ENCODE peak calls at places on chromosomes 16 and 17, in seven cellular contexts. J is esophagus muscularis mucosa, A is astrocyte of the cerebellum, X is lower leg skin, T is epithelial cell of proximal tubule, P is upper lobe of right lung, L is HCT116. Q is an unnamed sample.

GRCh38 chr17:1504866-1505265 is 11.5 kb downstream of the INPP5K start:
- DNase-seq in P (no peak), T (no peak), J (no peak), X (no peak), A (no peak), L (no peak), Q (no peak)

GRCh38 chr17:17146791-17147406 is 59.2 kb downstream of the PLD6 start:
- DNase-seq in A (no peak), L (peak), X (no peak), P (no peak), J (no peak), T (no peak), Q (peak)

GRCh38 chr17:9228408-9229159 is 207.3 kb downstream of the NTN1 start:
- DNase-seq in J (no peak), X (no peak), L (no peak), T (no peak), A (peak), P (no peak), Q (no peak)

GRCh38 chr17:9389116-9389515 is 186.5 kb downstream of the STX8 start:
- DNase-seq in A (peak), T (peak), J (no peak), P (no peak), L (no peak), X (no peak), Q (no peak)

GRCh38 chr17:3718251-3718650 is 5.5 kb upstream of the HASPIN start:
- DNase-seq in P (no peak), T (no peak), J (no peak), X (no peak), L (no peak), A (no peak), Q (no peak)

GRCh38 chr16:6484931-6485330 is 847.7 kb upstream of the RBFOX1 start:
- DNase-seq in J (peak), L (no peak), X (no peak), T (no peak), A (no peak), P (no peak), Q (no peak)

GRCh38 chr16:2156025-2156848 is 655 bp downstream of the TRAF7 start:
- DNase-seq in L (no peak), T (no peak), J (no peak), P (no peak), X (no peak), A (no peak), Q (no peak)

GRCh38 chr17:48102700-48103378 is 1.6 kb upstream of the CBX1 start:
- DNase-seq in A (no peak), J (no peak), T (no peak), L (no peak), X (no peak), P (no peak), Q (no peak)

GRCh38 chr16:12160249-12160648 is 183.7 kb downstream of the SNX29 start:
- DNase-seq in L (no peak), A (no peak), X (no peak), T (no peak), P (no peak), J (no peak), Q (no peak)

GRCh38 chr17:81417049-81417878 is 22.0 kb downstream of the BAHCC1 start:
- DNase-seq in A (no peak), T (no peak), J (no peak), P (no peak), X (peak), L (no peak), Q (no peak)

GRCh38 chr17:79839363-79840203 is at the start of gene CBX4:
- DNase-seq in T (no peak), X (peak), L (peak), P (peak), J (peak), A (peak), Q (peak)

GRCh38 chr16:391885-392335 is 5.1 kb upstream of the NME4 start:
- DNase-seq in L (no peak), T (no peak), P (peak), A (peak), X (peak), J (no peak), Q (no peak)

GRCh38 chr16:55526448-55526847 is 17.6 kb downstream of the LPCAT2 start:
- DNase-seq in J (no peak), T (no peak), X (no peak), A (no peak), L (no peak), P (no peak), Q (no peak)

GRCh38 chr17:73561066-73561465 is 83.2 kb downstream of the SDK2 start:
- DNase-seq in P (no peak), J (no peak), L (no peak), X (no peak), A (no peak), T (no peak), Q (no peak)

GRCh38 chr17:30376621-30377452 is 1.9 kb upstream of the CPD start:
- DNase-seq in L (no peak), T (no peak), A (peak), X (no peak), J (no peak), P (peak), Q (no peak)

GRCh38 chr17:7436556-7437368 is 1.5 kb downstream of the TMEM102 start:
- DNase-seq in P (peak), T (no peak), J (no peak), L (peak), X (peak), A (peak), Q (peak)

GRCh38 chr16:57024894-57025680 is 35.7 kb downstream of the NLRC5 start:
- DNase-seq in P (no peak), J (no peak), T (no peak), L (no peak), A (no peak), X (no peak), Q (no peak)

GRCh38 chr16:630024-630814 is 566 bp upstream of the WFIKKN1 start:
- DNase-seq in A (no peak), J (no peak), P (peak), L (no peak), X (no peak), T (no peak), Q (no peak)

GRCh38 chr17:34306466-34306865 is 12.8 kb upstream of the CCL8 start:
- DNase-seq in A (peak), L (no peak), J (peak), X (peak), T (peak), P (no peak), Q (no peak)
- TF ChIP-seq CTCF in A (peak), L (peak), J (peak), X (no peak), T (peak), P (peak), Q (no peak)

DNA sequence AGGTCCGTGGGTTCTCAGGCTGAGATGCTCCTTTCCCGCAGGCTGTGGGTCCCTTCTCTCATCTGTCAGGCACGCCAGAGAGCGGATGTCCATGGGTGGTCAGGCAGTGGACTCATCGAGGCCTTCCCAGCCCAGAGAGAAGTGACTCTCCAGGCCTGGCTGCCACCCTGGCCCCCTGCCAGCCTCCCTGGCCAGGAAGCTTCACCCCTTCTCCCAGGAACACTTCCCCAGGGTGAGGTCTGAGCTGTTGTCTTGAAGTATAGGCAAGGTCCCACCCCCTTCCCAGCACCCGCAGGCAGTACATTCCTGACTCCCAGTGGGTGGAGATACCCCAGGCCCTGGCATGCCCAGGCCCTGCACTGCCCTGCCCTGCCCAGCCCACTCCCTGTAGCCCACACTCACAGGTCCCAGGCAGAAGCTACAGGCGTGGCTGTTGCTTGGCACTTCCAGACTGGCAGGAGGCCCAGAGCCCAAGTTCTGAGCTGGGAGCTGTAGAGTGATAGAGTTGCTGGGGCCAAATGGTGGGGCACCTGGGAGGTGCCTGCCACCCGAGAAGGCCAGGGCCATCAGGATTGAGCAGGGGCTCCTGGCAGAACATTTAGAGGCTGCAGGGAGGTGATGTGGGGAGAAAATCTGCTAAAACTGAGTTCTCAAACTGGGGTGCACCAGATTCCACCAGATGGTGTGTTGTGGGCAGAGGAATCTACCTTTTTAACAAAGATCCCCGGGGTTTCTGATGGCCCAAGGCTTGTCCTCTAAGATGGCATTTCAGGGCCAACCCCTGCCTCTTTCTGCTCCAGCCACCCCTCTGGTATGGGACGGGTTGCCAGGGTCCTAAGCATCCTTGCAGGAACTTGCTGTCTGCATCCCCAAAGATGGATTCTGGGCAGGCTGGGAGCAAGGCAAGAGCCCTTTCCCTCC is 6.7 kb downstream of the ITGA3 start:
- DNase-seq in X (peak), P (peak), J (no peak), L (peak), T (peak), A (no peak), Q (peak)
- H3K4me3 ChIP-seq in X (no peak), P (no peak), J (peak), L (peak), T (peak), A (no peak), Q (no peak)

GRCh38 chr17:75854111-75854748 is 905 bp downstream of the WBP2 start:
- DNase-seq in T (peak), J (no peak), L (no peak), P (no peak), A (no peak), X (no peak), Q (no peak)

GRCh38 chr17:75853410-75853809 is 1.7 kb downstream of the WBP2 start:
- DNase-seq in A (no peak), T (no peak), L (no peak), X (no peak), J (no peak), P (no peak), Q (no peak)

GRCh38 chr17:75856062-75856681 is 1.0 kb upstream of the WBP2 start:
- DNase-seq in T (no peak), J (no peak), L (no peak), A (no peak), X (no peak), P (no peak), Q (no peak)

GRCh38 chr17:75854881-75855309 is 240 bp downstream of the WBP2 start:
- DNase-seq in P (peak), J (no peak), X (no peak), L (no peak), A (no peak), T (no peak), Q (no peak)

DNA sequence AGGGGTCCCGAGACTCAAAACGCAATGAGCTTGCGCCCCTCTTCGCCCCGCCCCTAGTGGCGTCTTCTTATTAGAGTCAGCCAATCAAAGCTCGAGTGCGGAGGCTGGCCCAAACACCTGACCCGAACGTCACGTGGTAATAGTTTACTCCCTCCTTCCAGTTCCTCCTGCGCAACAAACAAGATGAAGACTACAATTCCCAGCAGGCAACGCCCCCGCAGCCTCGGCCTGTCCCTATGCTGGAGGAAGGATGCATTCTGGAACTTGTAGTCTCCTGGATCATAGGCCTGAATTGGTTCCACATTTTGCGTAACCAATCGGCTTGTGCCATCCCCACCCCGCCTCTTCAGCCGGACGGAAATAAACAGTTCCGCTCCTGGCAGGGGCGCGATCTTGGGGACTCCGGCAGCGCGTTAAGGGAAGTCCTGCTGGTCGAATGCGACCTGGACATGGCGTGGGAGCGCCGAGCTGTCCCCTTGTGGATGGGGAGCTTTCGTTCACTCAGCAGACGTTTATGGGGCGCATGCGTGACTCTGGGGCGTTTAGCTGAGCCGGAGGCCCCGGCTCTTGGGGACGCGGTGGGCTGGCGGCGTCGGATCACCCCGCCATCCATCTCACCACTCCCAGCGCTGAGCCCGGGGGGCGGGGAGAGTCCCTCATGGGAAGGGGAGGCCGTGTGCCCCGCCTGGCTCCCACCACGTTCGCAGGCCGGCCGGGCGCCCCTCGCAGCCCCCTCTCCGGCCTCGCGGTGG is at the start of gene WBP2:
- DNase-seq in J (peak), X (peak), T (peak), L (peak), P (peak), A (peak), Q (peak)
- TF ChIP-seq CTCF in J (peak), X (no peak), T (peak), L (peak), P (peak), A (peak), Q (no peak)

GRCh38 chr17:39925282-39926134 is 1.9 kb downstream of the ORMDL3 start:
- DNase-seq in P (no peak), L (no peak), A (no peak), T (no peak), X (no peak), J (no peak), Q (no peak)
- H3K4me3 ChIP-seq in P (peak), L (peak), A (peak), T (peak), X (no peak), J (peak), Q (peak)

GRCh38 chr16:29804455-29805231 is 1.7 kb upstream of the MAZ start:
- DNase-seq in A (no peak), L (no peak), P (no peak), J (no peak), X (peak), T (no peak), Q (no peak)
- TF ChIP-seq CTCF in A (no peak), L (no peak), P (no peak), J (no peak), X (no peak), T (no peak), Q (no peak)

GRCh38 chr17:82461827-82462524 is 3.4 kb downstream of the NARF start:
- DNase-seq in P (no peak), T (no peak), J (no peak), L (no peak), A (no peak), X (no peak), Q (no peak)

GRCh38 chr17:82458885-82459424 is 414 bp downstream of the NARF start:
- DNase-seq in L (no peak), T (no peak), A (no peak), J (no peak), X (no peak), P (no peak), Q (no peak)

GRCh38 chr17:82458130-82458884 is at the start of gene NARF:
- DNase-seq in X (peak), A (peak), P (peak), J (peak), T (peak), L (peak), Q (peak)

GRCh38 chr17:82457790-82458129 is 781 bp upstream of the NARF start:
- DNase-seq in J (no peak), T (no peak), A (no peak), X (no peak), L (no peak), P (no peak), Q (no peak)

GRCh38 chr17:82457071-82457789 is 1.3 kb upstream of the NARF start:
- DNase-seq in L (no peak), X (no peak), A (no peak), P (no peak), T (no peak), J (no peak), Q (no peak)
- H3K4me3 ChIP-seq in L (peak), X (no peak), A (peak), P (peak), T (peak), J (peak), Q (peak)

GRCh38 chr17:67388986-67389385 is 11.9 kb downstream of the PITPNC1 start:
- DNase-seq in T (no peak), L (no peak), X (no peak), J (no peak), P (no peak), A (no peak), Q (no peak)

GRCh38 chr17:67390646-67391480 is 13.8 kb downstream of the PITPNC1 start:
- DNase-seq in J (no peak), P (no peak), L (peak), A (peak), X (no peak), T (peak), Q (no peak)

GRCh38 chr17:67385122-67385988 is 8.3 kb downstream of the PITPNC1 start:
- DNase-seq in J (no peak), T (no peak), A (no peak), X (no peak), L (no peak), P (no peak), Q (no peak)

GRCh38 chr17:67390006-67390645 is 13.0 kb downstream of the PITPNC1 start:
- DNase-seq in T (no peak), J (no peak), P (no peak), A (no peak), L (no peak), X (no peak), Q (no peak)

GRCh38 chr17:67386965-67387551 is 10.0 kb downstream of the PITPNC1 start:
- DNase-seq in X (no peak), J (no peak), A (no peak), T (no peak), L (peak), P (peak), Q (no peak)
- TF ChIP-seq CTCF in X (no peak), J (peak), A (peak), T (peak), L (peak), P (peak), Q (peak)

DNA sequence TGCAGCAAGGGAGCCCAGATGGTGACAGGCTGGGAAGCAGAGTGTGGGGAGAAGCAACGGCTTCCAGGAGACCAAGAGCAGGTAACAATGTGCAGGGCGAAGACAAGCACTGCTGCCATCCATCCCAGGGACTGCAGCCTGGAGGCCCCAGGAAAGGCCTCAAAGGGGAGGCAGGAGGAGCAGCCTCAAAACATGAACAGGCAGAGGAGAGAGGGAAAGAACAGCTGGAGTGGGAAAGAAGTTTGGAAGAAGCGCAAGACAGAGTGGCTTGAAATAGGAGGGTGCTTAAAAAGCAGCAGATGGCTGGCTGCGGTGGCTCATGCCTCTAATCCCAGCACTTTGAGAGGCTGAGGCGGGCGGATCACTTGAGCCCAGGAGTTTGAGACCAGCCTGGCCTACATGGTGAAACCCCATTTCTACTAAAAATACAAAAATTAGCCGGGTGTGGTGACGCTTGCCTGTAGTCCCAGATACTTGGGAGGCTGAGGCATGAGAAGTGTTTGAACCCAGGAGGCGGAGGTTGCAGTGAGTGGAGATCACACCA is 52.5 kb downstream of the COG7 start:
- DNase-seq in L (no peak), J (no peak), X (no peak), A (no peak), T (no peak), P (no peak), Q (no peak)
- H3K4me3 ChIP-seq in L (no peak), J (no peak), X (no peak), A (no peak), T (no peak), P (no peak), Q (no peak)

GRCh38 chr17:58305626-58306025 is 23.0 kb downstream of the TSPOAP1 start:
- DNase-seq in L (no peak), X (peak), T (no peak), J (peak), A (no peak), P (no peak), Q (no peak)

GRCh38 chr17:58303981-58304734 is 23.4 kb upstream of the MPO start:
- DNase-seq in J (peak), X (peak), P (peak), A (no peak), T (no peak), L (peak), Q (no peak)

GRCh38 chr17:58302919-58303551 is 22.3 kb upstream of the MPO start:
- DNase-seq in T (no peak), J (peak), P (peak), L (no peak), X (peak), A (no peak), Q (no peak)

GRCh38 chr17:58306131-58306951 is 22.3 kb downstream of the TSPOAP1 start:
- DNase-seq in X (peak), J (peak), P (no peak), T (no peak), A (no peak), L (no peak), Q (no peak)

DNA sequence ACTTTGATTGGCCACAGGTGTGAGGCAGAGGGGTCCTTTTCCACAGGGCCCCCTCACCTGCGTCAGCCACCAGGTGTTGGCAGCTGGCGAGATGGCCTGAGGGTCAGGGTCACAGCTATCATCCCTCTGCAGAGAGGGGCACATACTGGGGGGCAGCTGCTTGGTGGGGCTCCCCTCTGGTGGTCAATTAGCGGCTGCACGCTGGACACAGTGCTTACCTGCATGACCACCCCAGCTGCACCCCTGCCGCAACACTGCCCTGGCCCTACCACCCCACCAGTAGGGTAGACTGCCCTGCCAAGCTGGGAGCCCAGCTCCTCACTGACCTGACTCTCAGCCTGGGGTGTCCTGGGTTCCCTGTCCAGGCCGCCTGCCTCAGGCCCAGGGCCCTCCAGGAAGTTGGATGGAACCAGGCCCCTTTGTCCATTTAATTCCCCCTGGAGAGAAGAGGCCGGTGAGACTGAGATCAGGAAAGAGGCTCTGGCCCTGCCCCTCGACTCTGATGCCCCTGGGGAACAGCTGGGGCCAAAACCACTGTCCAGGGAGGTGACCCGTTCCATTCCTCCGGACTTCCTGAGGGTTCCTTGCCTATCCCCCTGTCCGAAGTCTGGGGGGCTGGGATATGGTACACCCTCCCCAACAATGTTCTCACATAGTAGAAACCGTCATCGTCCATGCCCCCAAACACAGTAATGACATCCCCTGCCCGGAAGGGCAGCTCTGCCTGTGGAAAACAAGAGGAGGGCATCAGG is 23.7 kb downstream of the TSPOAP1 start:
- DNase-seq in X (peak), L (no peak), J (peak), T (no peak), P (peak), A (no peak), Q (no peak)
- TF ChIP-seq CTCF in X (no peak), L (no peak), J (no peak), T (no peak), P (no peak), A (no peak), Q (no peak)